ENCODE peak calls at places on chromosome 12, in eight cellular contexts. C is aorta; G is AML-193; M is posterior cingulate gyrus; X is astrocyte of the spinal cord; E is stromal cell of bone marrow; H is NCI-H1417; D is activated CD8-positive, alpha-beta T cell treated with anti-CD3 and anti-CD28 coated beads for 36 hours. J is an unnamed sample.

GRCh38 chr12:116043673-116044072 is 233.8 kb downstream of the MED13L start:
- DNase-seq in E (no peak), M (no peak), H (peak; percentile 52), G (no peak), D (no peak), X (no peak), C (no peak), J (no peak)

GRCh38 chr12:34219046-34219770 is 196.9 kb downstream of the ALG10 start:
- DNase-seq in X (no peak), E (no peak), H (no peak), G (no peak), D (no peak), M (no peak), C (no peak), J (no peak)

GRCh38 chr12:106519587-106519986 is 63.2 kb upstream of the RFX4 start:
- DNase-seq in X (no peak), C (no peak), H (no peak), D (no peak), E (no peak), G (no peak), M (no peak), J (no peak)

GRCh38 chr12:91577586-91578539 is 395.2 kb upstream of the DCN start:
- DNase-seq in M (no peak), X (peak; percentile 45), D (no peak), C (no peak), G (peak; percentile 64), E (peak; percentile 24), H (peak; percentile 39), J (peak; percentile 36)

GRCh38 chr12:127594351-127594970 is 672.5 kb upstream of the TMEM132C start:
- DNase-seq in H (no peak), X (no peak), D (no peak), G (no peak), C (no peak), E (no peak), M (no peak), J (no peak)

GRCh38 chr12:104138747-104139186 is 757 bp upstream of the NFYB start:
- DNase-seq in E (no peak), G (no peak), D (no peak), C (no peak), X (no peak), M (peak; percentile 10), H (no peak), J (no peak)

GRCh38 chr12:6699989-6700645 is 498 bp downstream of the PIANP start:
- DNase-seq in E (no peak), M (peak; percentile 47), C (peak; percentile 80), D (peak; percentile 33), H (peak; percentile 71), G (no peak), X (no peak), J (no peak)

GRCh38 chr12:116598341-116599284 is 39.4 kb downstream of the MAP1LC3B2 start:
- DNase-seq in H (peak; percentile 44), E (no peak), D (no peak), G (no peak), M (no peak), C (peak; percentile 67), X (no peak), J (no peak)

GRCh38 chr12:130971871-130972588 is 18.3 kb downstream of the ADGRD1 start:
- DNase-seq in M (no peak), G (no peak), C (no peak), H (no peak), X (no peak), D (no peak), E (no peak), J (no peak)

GRCh38 chr12:133106253-133106652 is 23.8 kb downstream of the ZNF891 start:
- DNase-seq in H (peak; percentile 12), G (no peak), M (no peak), C (no peak), D (no peak), X (peak; percentile 29), E (no peak), J (no peak)

GRCh38 chr12:54341343-54341742 is 16.4 kb downstream of the COPZ1 start:
- DNase-seq in G (no peak), D (no peak), E (no peak), M (no peak), X (no peak), H (peak; percentile 81), C (no peak), J (no peak)

GRCh38 chr12:16920451-16920850 is 314.5 kb upstream of the LMO3 start:
- DNase-seq in H (peak; percentile 21), D (no peak), X (no peak), G (no peak), M (no peak), E (no peak), C (no peak), J (no peak)

GRCh38 chr12:110545812-110546211 is 37.3 kb downstream of the PPTC7 start:
- DNase-seq in C (no peak), D (no peak), M (no peak), X (no peak), H (no peak), G (no peak), E (no peak), J (no peak)

GRCh38 chr12:93097417-93097816 is 168.3 kb upstream of the EEA1 start:
- DNase-seq in H (no peak), E (no peak), M (no peak), X (no peak), C (no peak), D (no peak), G (no peak), J (no peak)

GRCh38 chr12:15227004-15227679 is 5.9 kb upstream of the RERG start:
- DNase-seq in H (peak; percentile 48), M (peak; percentile 8), C (peak; percentile 80), X (peak; percentile 65), D (peak; percentile 62), E (peak; percentile 58), G (peak; percentile 41), J (no peak)

GRCh38 chr12:125683748-125684381 is 618.6 kb downstream of the AACS start:
- DNase-seq in X (no peak), C (peak; percentile 72), E (no peak), D (peak; percentile 71), G (no peak), M (peak; percentile 48), H (no peak), J (no peak)

GRCh38 chr12:2183556-2184541 is 131.1 kb downstream of the CACNA1C start:
- DNase-seq in M (no peak), C (no peak), X (peak; percentile 59), H (no peak), G (no peak), D (no peak), E (no peak), J (peak; percentile 13)